ENCODE peak calls at places on chromosomes 12 and 14, in four cellular contexts. One of them, this sample, is unnamed.

GRCh38 chr12:113893221-113893620 is 72.9 kb downstream of the RBM19 start:
- DNase-seq in OCI-M1: no peak
- DNase-seq in mucosa of gallbladder: no peak
- DNase-seq in fibroblast of the conjunctiva: no peak
- DNase-seq in this sample: no peak

GRCh38 chr14:79254069-79254775 is 957.1 kb downstream of the DIO2 start:
- DNase-seq in fibroblast of the conjunctiva: no peak
- DNase-seq in OCI-M1: no peak
- DNase-seq in mucosa of gallbladder: no peak
- DNase-seq in this sample: no peak

GRCh38 chr12:75891072-75891471 is 140.5 kb downstream of the PHLDA1 start:
- DNase-seq in OCI-M1: peak; percentile 57
- DNase-seq in mucosa of gallbladder: no peak
- DNase-seq in fibroblast of the conjunctiva: no peak
- DNase-seq in this sample: no peak

GRCh38 chr14:75577090-75577489 is 1.3 kb upstream of the FLVCR2 start:
- DNase-seq in mucosa of gallbladder: no peak
- DNase-seq in fibroblast of the conjunctiva: no peak
- DNase-seq in OCI-M1: no peak
- DNase-seq in this sample: no peak

GRCh38 chr12:25100203-25100602 is 94.8 kb downstream of the DNAI7 start:
- DNase-seq in OCI-M1: no peak
- DNase-seq in mucosa of gallbladder: no peak
- DNase-seq in fibroblast of the conjunctiva: no peak
- DNase-seq in this sample: no peak

GRCh38 chr12:119594399-119594730 is 791 bp downstream of the TMEM233 start:
- DNase-seq in fibroblast of the conjunctiva: no peak
- DNase-seq in mucosa of gallbladder: no peak
- DNase-seq in OCI-M1: no peak
- DNase-seq in this sample: no peak

GRCh38 chr14:51650721-51651387 is 856 bp upstream of the FRMD6 start:
- DNase-seq in mucosa of gallbladder: no peak
- DNase-seq in OCI-M1: no peak
- DNase-seq in fibroblast of the conjunctiva: no peak
- DNase-seq in this sample: peak; percentile 6

GRCh38 chr14:65225299-65226159 is 123.2 kb upstream of the MAX start:
- DNase-seq in OCI-M1: no peak
- DNase-seq in fibroblast of the conjunctiva: no peak
- DNase-seq in mucosa of gallbladder: no peak
- DNase-seq in this sample: peak; percentile 79

GRCh38 chr12:100919116-100919515 is 124.5 kb downstream of the ANO4 start:
- DNase-seq in fibroblast of the conjunctiva: no peak
- DNase-seq in OCI-M1: no peak
- DNase-seq in mucosa of gallbladder: no peak
- DNase-seq in this sample: no peak

GRCh38 chr14:36451346-36452065 is 68.5 kb downstream of the NKX2-1 start:
- DNase-seq in OCI-M1: no peak
- DNase-seq in mucosa of gallbladder: no peak
- DNase-seq in fibroblast of the conjunctiva: no peak
- DNase-seq in this sample: no peak

GRCh38 chr12:67697443-67697842 is 48.9 kb downstream of the DYRK2 start:
- DNase-seq in fibroblast of the conjunctiva: no peak
- DNase-seq in OCI-M1: no peak
- DNase-seq in mucosa of gallbladder: no peak
- DNase-seq in this sample: no peak

GRCh38 chr12:62254967-62255366 is 5.2 kb upstream of the USP15 start:
- DNase-seq in mucosa of gallbladder: no peak
- DNase-seq in OCI-M1: no peak
- DNase-seq in fibroblast of the conjunctiva: no peak
- DNase-seq in this sample: no peak

GRCh38 chr12:98973395-98973794 is 328.3 kb downstream of the APAF1 start:
- DNase-seq in OCI-M1: no peak
- DNase-seq in fibroblast of the conjunctiva: peak; percentile 28
- DNase-seq in mucosa of gallbladder: no peak
- DNase-seq in this sample: no peak

GRCh38 chr12:15875863-15876262 is 6.3 kb upstream of the STRAP start:
- DNase-seq in fibroblast of the conjunctiva: no peak
- DNase-seq in OCI-M1: no peak
- DNase-seq in mucosa of gallbladder: no peak
- DNase-seq in this sample: no peak

GRCh38 chr12:123160801-123161487 is 10.1 kb upstream of the PITPNM2 start:
- DNase-seq in OCI-M1: no peak
- DNase-seq in fibroblast of the conjunctiva: no peak
- DNase-seq in mucosa of gallbladder: no peak
- DNase-seq in this sample: peak; percentile 33

GRCh38 chr14:54893151-54893760 is 9.4 kb downstream of the GCH1 start:
- DNase-seq in fibroblast of the conjunctiva: no peak
- DNase-seq in OCI-M1: peak; percentile 57
- DNase-seq in mucosa of gallbladder: peak; percentile 36
- DNase-seq in this sample: peak; percentile 73

GRCh38 chr12:72134934-72135333 is 137.2 kb upstream of the TRHDE start:
- DNase-seq in fibroblast of the conjunctiva: no peak
- DNase-seq in mucosa of gallbladder: no peak
- DNase-seq in OCI-M1: peak; percentile 20
- DNase-seq in this sample: no peak